ENCODE peak calls at places on chromosomes 13 and 19, in eight cellular contexts. One of them, this sample, is unnamed.

GRCh38 chr13:113475280-113475679 is 15.2 kb downstream of the DCUN1D2 start:
- DNase-seq in progenitor cell of endocrine pancreas: no peak
- DNase-seq in breast epithelium: no peak
- DNase-seq in H9: no peak
- DNase-seq in stimulated activated naive CD8-positive, alpha-beta T cell treated with anti-CD3 and anti-CD28 coated beads, Interleukin-15, amount 100 ng/mL, for 72 hours: no peak
- DNase-seq in cardiac muscle cell: no peak
- DNase-seq in sciatic nerve: no peak
- DNase-seq in glutamatergic neuron: no peak
- DNase-seq in this sample: no peak

GRCh38 chr19:5238700-5239099 is 101.9 kb downstream of the PTPRS start:
- DNase-seq in progenitor cell of endocrine pancreas: no peak
- DNase-seq in breast epithelium: no peak
- DNase-seq in H9: no peak
- DNase-seq in stimulated activated naive CD8-positive, alpha-beta T cell treated with anti-CD3 and anti-CD28 coated beads, Interleukin-15, amount 100 ng/mL, for 72 hours: no peak
- DNase-seq in cardiac muscle cell: no peak
- DNase-seq in sciatic nerve: no peak
- DNase-seq in glutamatergic neuron: no peak
- DNase-seq in this sample: no peak

GRCh38 chr19:35246466-35247096 is 2.2 kb upstream of the LSR start:
- DNase-seq in progenitor cell of endocrine pancreas: no peak
- DNase-seq in breast epithelium: no peak
- DNase-seq in H9: no peak
- DNase-seq in stimulated activated naive CD8-positive, alpha-beta T cell treated with anti-CD3 and anti-CD28 coated beads, Interleukin-15, amount 100 ng/mL, for 72 hours: no peak
- DNase-seq in cardiac muscle cell: no peak
- DNase-seq in sciatic nerve: no peak
- DNase-seq in glutamatergic neuron: no peak
- DNase-seq in this sample: no peak

GRCh38 chr13:28545583-28546333 is 50.8 kb upstream of the FLT1 start:
- DNase-seq in progenitor cell of endocrine pancreas: no peak
- DNase-seq in breast epithelium: no peak
- DNase-seq in H9: no peak
- DNase-seq in stimulated activated naive CD8-positive, alpha-beta T cell treated with anti-CD3 and anti-CD28 coated beads, Interleukin-15, amount 100 ng/mL, for 72 hours: no peak
- DNase-seq in cardiac muscle cell: no peak
- DNase-seq in sciatic nerve: no peak
- DNase-seq in glutamatergic neuron: no peak
- DNase-seq in this sample: no peak

GRCh38 chr13:107712145-107712544 is 503.2 kb downstream of the LIG4 start:
- DNase-seq in progenitor cell of endocrine pancreas: no peak
- DNase-seq in breast epithelium: no peak
- DNase-seq in H9: no peak
- DNase-seq in stimulated activated naive CD8-positive, alpha-beta T cell treated with anti-CD3 and anti-CD28 coated beads, Interleukin-15, amount 100 ng/mL, for 72 hours: no peak
- DNase-seq in cardiac muscle cell: no peak
- DNase-seq in sciatic nerve: no peak
- DNase-seq in glutamatergic neuron: no peak
- DNase-seq in this sample: no peak

GRCh38 chr13:24670927-24671326 is 9.3 kb upstream of the ATP12A start:
- DNase-seq in progenitor cell of endocrine pancreas: no peak
- DNase-seq in breast epithelium: no peak
- DNase-seq in H9: peak; percentile 78
- DNase-seq in stimulated activated naive CD8-positive, alpha-beta T cell treated with anti-CD3 and anti-CD28 coated beads, Interleukin-15, amount 100 ng/mL, for 72 hours: peak; percentile 35
- DNase-seq in cardiac muscle cell: peak; percentile 23
- DNase-seq in sciatic nerve: no peak
- DNase-seq in glutamatergic neuron: no peak
- DNase-seq in this sample: no peak

GRCh38 chr13:19665427-19665859 is 32.0 kb downstream of the MPHOSPH8 start:
- DNase-seq in progenitor cell of endocrine pancreas: no peak
- DNase-seq in breast epithelium: no peak
- DNase-seq in H9: no peak
- DNase-seq in stimulated activated naive CD8-positive, alpha-beta T cell treated with anti-CD3 and anti-CD28 coated beads, Interleukin-15, amount 100 ng/mL, for 72 hours: no peak
- DNase-seq in cardiac muscle cell: no peak
- DNase-seq in sciatic nerve: no peak
- DNase-seq in glutamatergic neuron: no peak
- DNase-seq in this sample: no peak

GRCh38 chr13:39918837-39919236 is 263.4 kb downstream of the COG6 start:
- DNase-seq in progenitor cell of endocrine pancreas: no peak
- DNase-seq in breast epithelium: no peak
- DNase-seq in H9: no peak
- DNase-seq in stimulated activated naive CD8-positive, alpha-beta T cell treated with anti-CD3 and anti-CD28 coated beads, Interleukin-15, amount 100 ng/mL, for 72 hours: no peak
- DNase-seq in cardiac muscle cell: peak; percentile 57
- DNase-seq in sciatic nerve: no peak
- DNase-seq in glutamatergic neuron: no peak
- DNase-seq in this sample: no peak

GRCh38 chr19:53659292-53659691 is 27.5 kb downstream of the DPRX start:
- DNase-seq in progenitor cell of endocrine pancreas: peak; percentile 18
- DNase-seq in breast epithelium: peak; percentile 31
- DNase-seq in H9: peak; percentile 78
- DNase-seq in stimulated activated naive CD8-positive, alpha-beta T cell treated with anti-CD3 and anti-CD28 coated beads, Interleukin-15, amount 100 ng/mL, for 72 hours: no peak
- DNase-seq in cardiac muscle cell: peak; percentile 1
- DNase-seq in sciatic nerve: no peak
- DNase-seq in glutamatergic neuron: no peak
- DNase-seq in this sample: no peak

GRCh38 chr13:32663660-32664059 is 77.4 kb downstream of the PDS5B start:
- DNase-seq in progenitor cell of endocrine pancreas: no peak
- DNase-seq in breast epithelium: no peak
- DNase-seq in H9: no peak
- DNase-seq in stimulated activated naive CD8-positive, alpha-beta T cell treated with anti-CD3 and anti-CD28 coated beads, Interleukin-15, amount 100 ng/mL, for 72 hours: no peak
- DNase-seq in cardiac muscle cell: no peak
- DNase-seq in sciatic nerve: no peak
- DNase-seq in glutamatergic neuron: no peak
- DNase-seq in this sample: no peak

GRCh38 chr13:59745395-59745788 is 418.3 kb downstream of the DIAPH3 start:
- DNase-seq in progenitor cell of endocrine pancreas: no peak
- DNase-seq in breast epithelium: no peak
- DNase-seq in H9: no peak
- DNase-seq in stimulated activated naive CD8-positive, alpha-beta T cell treated with anti-CD3 and anti-CD28 coated beads, Interleukin-15, amount 100 ng/mL, for 72 hours: no peak
- DNase-seq in cardiac muscle cell: peak; percentile 47
- DNase-seq in sciatic nerve: no peak
- DNase-seq in glutamatergic neuron: no peak
- DNase-seq in this sample: no peak

GRCh38 chr19:5891938-5892771 is 11.4 kb downstream of the NDUFA11 start:
- DNase-seq in progenitor cell of endocrine pancreas: peak; percentile 47
- DNase-seq in breast epithelium: no peak
- DNase-seq in H9: peak; percentile 61
- DNase-seq in stimulated activated naive CD8-positive, alpha-beta T cell treated with anti-CD3 and anti-CD28 coated beads, Interleukin-15, amount 100 ng/mL, for 72 hours: no peak
- DNase-seq in cardiac muscle cell: peak; percentile 66
- DNase-seq in sciatic nerve: no peak
- DNase-seq in glutamatergic neuron: peak; percentile 71
- DNase-seq in this sample: no peak

GRCh38 chr19:49847731-49848696 is 2.9 kb upstream of the PTOV1 start:
- DNase-seq in progenitor cell of endocrine pancreas: no peak
- DNase-seq in breast epithelium: no peak
- DNase-seq in H9: no peak
- DNase-seq in stimulated activated naive CD8-positive, alpha-beta T cell treated with anti-CD3 and anti-CD28 coated beads, Interleukin-15, amount 100 ng/mL, for 72 hours: no peak
- DNase-seq in cardiac muscle cell: peak; percentile 90
- DNase-seq in sciatic nerve: no peak
- DNase-seq in glutamatergic neuron: no peak
- DNase-seq in this sample: no peak

GRCh38 chr19:7789447-7789846 is 26.4 kb downstream of the CLEC4M start:
- DNase-seq in progenitor cell of endocrine pancreas: no peak
- DNase-seq in breast epithelium: no peak
- DNase-seq in H9: peak; percentile 91
- DNase-seq in stimulated activated naive CD8-positive, alpha-beta T cell treated with anti-CD3 and anti-CD28 coated beads, Interleukin-15, amount 100 ng/mL, for 72 hours: no peak
- DNase-seq in cardiac muscle cell: no peak
- DNase-seq in sciatic nerve: no peak
- DNase-seq in glutamatergic neuron: no peak
- DNase-seq in this sample: no peak

GRCh38 chr13:111410232-111411021 is 90.0 kb downstream of the TEX29 start:
- DNase-seq in progenitor cell of endocrine pancreas: no peak
- DNase-seq in breast epithelium: no peak
- DNase-seq in H9: no peak
- DNase-seq in stimulated activated naive CD8-positive, alpha-beta T cell treated with anti-CD3 and anti-CD28 coated beads, Interleukin-15, amount 100 ng/mL, for 72 hours: no peak
- DNase-seq in cardiac muscle cell: no peak
- DNase-seq in sciatic nerve: no peak
- DNase-seq in glutamatergic neuron: no peak
- DNase-seq in this sample: no peak

GRCh38 chr19:55657004-55657747 is 2.3 kb downstream of the U2AF2 start:
- DNase-seq in progenitor cell of endocrine pancreas: no peak
- DNase-seq in breast epithelium: no peak
- DNase-seq in H9: no peak
- DNase-seq in stimulated activated naive CD8-positive, alpha-beta T cell treated with anti-CD3 and anti-CD28 coated beads, Interleukin-15, amount 100 ng/mL, for 72 hours: peak; percentile 55
- DNase-seq in cardiac muscle cell: peak; percentile 13
- DNase-seq in sciatic nerve: no peak
- DNase-seq in glutamatergic neuron: no peak
- DNase-seq in this sample: no peak

GRCh38 chr19:50794074-50794777 is 4.0 kb downstream of the ACP4 start:
- DNase-seq in progenitor cell of endocrine pancreas: no peak
- DNase-seq in breast epithelium: no peak
- DNase-seq in H9: no peak
- DNase-seq in stimulated activated naive CD8-positive, alpha-beta T cell treated with anti-CD3 and anti-CD28 coated beads, Interleukin-15, amount 100 ng/mL, for 72 hours: peak; percentile 56
- DNase-seq in cardiac muscle cell: no peak
- DNase-seq in sciatic nerve: no peak
- DNase-seq in glutamatergic neuron: no peak
- DNase-seq in this sample: no peak

GRCh38 chr13:41905600-41906254 is 55.2 kb downstream of the VWA8 start:
- DNase-seq in progenitor cell of endocrine pancreas: no peak
- DNase-seq in breast epithelium: no peak
- DNase-seq in H9: no peak
- DNase-seq in stimulated activated naive CD8-positive, alpha-beta T cell treated with anti-CD3 and anti-CD28 coated beads, Interleukin-15, amount 100 ng/mL, for 72 hours: no peak
- DNase-seq in cardiac muscle cell: peak; percentile 53
- DNase-seq in sciatic nerve: no peak
- DNase-seq in glutamatergic neuron: no peak
- DNase-seq in this sample: no peak

GRCh38 chr19:8208119-8208709 is 956 bp upstream of the CERS4 start:
- DNase-seq in progenitor cell of endocrine pancreas: no peak
- DNase-seq in breast epithelium: peak; percentile 73
- DNase-seq in H9: peak; percentile 76
- DNase-seq in stimulated activated naive CD8-positive, alpha-beta T cell treated with anti-CD3 and anti-CD28 coated beads, Interleukin-15, amount 100 ng/mL, for 72 hours: no peak
- DNase-seq in cardiac muscle cell: peak; percentile 6
- DNase-seq in sciatic nerve: no peak
- DNase-seq in glutamatergic neuron: peak; percentile 19
- DNase-seq in this sample: no peak

GRCh38 chr13:113945857-113946408 is 27.9 kb downstream of the C13orf46 start:
- DNase-seq in progenitor cell of endocrine pancreas: no peak
- DNase-seq in breast epithelium: no peak
- DNase-seq in H9: no peak
- DNase-seq in stimulated activated naive CD8-positive, alpha-beta T cell treated with anti-CD3 and anti-CD28 coated beads, Interleukin-15, amount 100 ng/mL, for 72 hours: no peak
- DNase-seq in cardiac muscle cell: no peak
- DNase-seq in sciatic nerve: no peak
- DNase-seq in glutamatergic neuron: no peak
- DNase-seq in this sample: no peak

GRCh38 chr19:6588508-6589345 is 2.2 kb downstream of the CD70 start:
- DNase-seq in progenitor cell of endocrine pancreas: no peak
- DNase-seq in breast epithelium: no peak
- DNase-seq in H9: no peak
- DNase-seq in stimulated activated naive CD8-positive, alpha-beta T cell treated with anti-CD3 and anti-CD28 coated beads, Interleukin-15, amount 100 ng/mL, for 72 hours: no peak
- DNase-seq in cardiac muscle cell: no peak
- DNase-seq in sciatic nerve: no peak
- DNase-seq in glutamatergic neuron: no peak
- DNase-seq in this sample: no peak

GRCh38 chr19:11375143-11375948 is 880 bp downstream of the SWSAP1 start:
- DNase-seq in progenitor cell of endocrine pancreas: no peak
- DNase-seq in breast epithelium: peak; percentile 56
- DNase-seq in H9: peak; percentile 82
- DNase-seq in stimulated activated naive CD8-positive, alpha-beta T cell treated with anti-CD3 and anti-CD28 coated beads, Interleukin-15, amount 100 ng/mL, for 72 hours: peak; percentile 85
- DNase-seq in cardiac muscle cell: no peak
- DNase-seq in sciatic nerve: peak; percentile 80
- DNase-seq in glutamatergic neuron: no peak
- DNase-seq in this sample: no peak

GRCh38 chr19:31470229-31470939 is 121.1 kb upstream of the TSHZ3 start:
- DNase-seq in progenitor cell of endocrine pancreas: no peak
- DNase-seq in breast epithelium: no peak
- DNase-seq in H9: no peak
- DNase-seq in stimulated activated naive CD8-positive, alpha-beta T cell treated with anti-CD3 and anti-CD28 coated beads, Interleukin-15, amount 100 ng/mL, for 72 hours: no peak
- DNase-seq in cardiac muscle cell: no peak
- DNase-seq in sciatic nerve: no peak
- DNase-seq in glutamatergic neuron: no peak
- DNase-seq in this sample: no peak

GRCh38 chr13:45879666-45880065 is 28.1 kb upstream of the SIAH3 start:
- DNase-seq in progenitor cell of endocrine pancreas: no peak
- DNase-seq in breast epithelium: peak; percentile 84
- DNase-seq in H9: peak; percentile 72
- DNase-seq in stimulated activated naive CD8-positive, alpha-beta T cell treated with anti-CD3 and anti-CD28 coated beads, Interleukin-15, amount 100 ng/mL, for 72 hours: no peak
- DNase-seq in cardiac muscle cell: no peak
- DNase-seq in sciatic nerve: no peak
- DNase-seq in glutamatergic neuron: peak; percentile 39
- DNase-seq in this sample: no peak

GRCh38 chr13:71661921-71662320 is 205.1 kb downstream of the DACH1 start:
- DNase-seq in progenitor cell of endocrine pancreas: no peak
- DNase-seq in breast epithelium: no peak
- DNase-seq in H9: no peak
- DNase-seq in stimulated activated naive CD8-positive, alpha-beta T cell treated with anti-CD3 and anti-CD28 coated beads, Interleukin-15, amount 100 ng/mL, for 72 hours: no peak
- DNase-seq in cardiac muscle cell: peak; percentile 92
- DNase-seq in sciatic nerve: no peak
- DNase-seq in glutamatergic neuron: no peak
- DNase-seq in this sample: no peak

GRCh38 chr19:54561840-54562239 is 11.8 kb upstream of the LILRA2 start:
- DNase-seq in progenitor cell of endocrine pancreas: no peak
- DNase-seq in breast epithelium: no peak
- DNase-seq in H9: no peak
- DNase-seq in stimulated activated naive CD8-positive, alpha-beta T cell treated with anti-CD3 and anti-CD28 coated beads, Interleukin-15, amount 100 ng/mL, for 72 hours: no peak
- DNase-seq in cardiac muscle cell: no peak
- DNase-seq in sciatic nerve: no peak
- DNase-seq in glutamatergic neuron: no peak
- DNase-seq in this sample: no peak